ENCODE peak calls at places on chromosomes 2 and 18, in nine cellular contexts. S is heart left ventricle; R is left colon; Y is hypothalamus; V is cardiac fibroblast; G is naive B cell; I is NCI-H774; N is activated CD4-positive, alpha-beta T cell treated with anti-CD3 and anti-CD28 coated beads, Interleukin-2, amount 50 U/mL, for 1 hour; C is NB4. B is an unnamed sample.

GRCh38 chr18:61948196-61948800 is 55.5 kb upstream of the RNF152 start:
- DNase-seq in S (no peak), R (no peak), I (no peak), V (peak; percentile 42), G (no peak), C (no peak), N (no peak), Y (no peak), B (no peak)

GRCh38 chr2:32289165-32290054 is 11.7 kb downstream of the YIPF4 start:
- DNase-seq in G (no peak), I (no peak), S (no peak), V (peak; percentile 88), Y (no peak), N (no peak), R (no peak), C (peak; percentile 77), B (no peak)

GRCh38 chr2:29281585-29281984 is 166.4 kb downstream of the CLIP4 start:
- DNase-seq in S (peak; percentile 22), R (no peak), G (no peak), V (peak; percentile 56), N (no peak), C (no peak), Y (peak; percentile 18), I (no peak), B (no peak)

GRCh38 chr2:24919977-24920812 is at the start of gene ADCY3:
- DNase-seq in Y (no peak), V (no peak), G (peak; percentile 60), S (peak; percentile 56), C (peak; percentile 39), N (peak; percentile 43), R (peak; percentile 59), I (peak; percentile 32), B (no peak)

GRCh38 chr2:179412116-179412515 is 147.5 kb upstream of the SESTD1 start:
- DNase-seq in N (no peak), Y (no peak), I (no peak), V (peak; percentile 37), R (no peak), S (no peak), C (no peak), G (no peak), B (no peak)

GRCh38 chr2:71157124-71157802 is 26.8 kb downstream of the MPHOSPH10 start:
- DNase-seq in S (peak; percentile 49), N (peak; percentile 60), V (peak; percentile 42), G (peak; percentile 52), Y (no peak), I (peak; percentile 17), C (peak; percentile 71), R (peak; percentile 70), B (no peak)

GRCh38 chr2:179580378-179581146 is 280.9 kb downstream of the ZNF385B start:
- DNase-seq in S (peak; percentile 20), I (no peak), N (no peak), G (no peak), V (no peak), R (no peak), Y (no peak), C (no peak), B (no peak)

GRCh38 chr2:236291476-236291875 is 27.3 kb upstream of the ASB18 start:
- DNase-seq in N (no peak), Y (no peak), R (no peak), I (no peak), G (no peak), S (no peak), V (no peak), C (no peak), B (no peak)

GRCh38 chr2:36696533-36696932 is at the start of gene VIT:
- DNase-seq in I (no peak), Y (no peak), S (no peak), V (peak; percentile 41), R (no peak), N (no peak), C (peak; percentile 64), G (no peak), B (no peak)

GRCh38 chr2:128381001-128381938 is 62.6 kb upstream of the HS6ST1 start:
- DNase-seq in G (no peak), Y (no peak), C (no peak), S (no peak), V (peak; percentile 30), I (peak; percentile 17), N (no peak), R (no peak), B (peak; percentile 77)

GRCh38 chr2:199838399-199838798 is 12.6 kb downstream of the FTCDNL1 start:
- DNase-seq in N (no peak), Y (no peak), V (no peak), S (no peak), C (no peak), G (no peak), R (no peak), I (no peak), B (no peak)

GRCh38 chr2:234156326-234156725 is 105.8 kb downstream of the SPP2 start:
- DNase-seq in G (no peak), V (no peak), R (no peak), C (no peak), S (no peak), I (no peak), N (no peak), Y (no peak), B (no peak)

GRCh38 chr2:236731767-236732580 is 162.3 kb downstream of the ACKR3 start:
- DNase-seq in Y (no peak), V (peak; percentile 61), R (peak; percentile 28), S (peak; percentile 83), I (no peak), N (no peak), G (no peak), C (peak; percentile 49), B (peak; percentile 88)

GRCh38 chr2:15674637-15675455 is 83.2 kb downstream of the DDX1 start:
- DNase-seq in G (no peak), I (no peak), S (no peak), N (no peak), Y (no peak), C (peak; percentile 32), R (no peak), V (no peak), B (no peak)

GRCh38 chr2:166081852-166082251 is 46.0 kb downstream of the SCN1A start:
- DNase-seq in Y (no peak), N (no peak), V (no peak), I (no peak), G (no peak), S (no peak), C (no peak), R (no peak), B (no peak)

GRCh38 chr2:231919341-231920035 is 6.7 kb downstream of the NPPC start:
- DNase-seq in V (no peak), C (no peak), G (no peak), R (no peak), N (no peak), S (no peak), I (no peak), Y (no peak), B (no peak)

GRCh38 chr2:54903736-54904554 is 146.3 kb downstream of the RTN4 start:
- DNase-seq in R (peak; percentile 30), N (peak; percentile 5), V (peak; percentile 98), Y (no peak), C (peak; percentile 95), I (no peak), S (no peak), G (no peak), B (no peak)

GRCh38 chr2:172516299-172516698 is 39.6 kb upstream of the PDK1 start:
- DNase-seq in C (peak; percentile 71), G (no peak), V (peak; percentile 83), Y (no peak), I (no peak), R (no peak), S (no peak), N (no peak), B (no peak)

GRCh38 chr2:51995293-51995692 is 963.4 kb upstream of the NRXN1 start:
- DNase-seq in Y (no peak), V (peak; percentile 94), R (no peak), N (no peak), C (no peak), G (no peak), S (no peak), I (no peak), B (no peak)

GRCh38 chr2:45867800-45868199 is 216.3 kb downstream of the PRKCE start:
- DNase-seq in N (no peak), I (no peak), C (no peak), R (no peak), G (no peak), Y (no peak), S (no peak), V (no peak), B (no peak)

GRCh38 chr2:66305714-66306113 is 129.2 kb upstream of the MEIS1 start:
- DNase-seq in N (no peak), V (peak; percentile 27), Y (no peak), S (peak; percentile 73), C (no peak), G (no peak), I (peak; percentile 86), R (peak; percentile 17), B (peak; percentile 86)

GRCh38 chr18:50610349-50610748 is 50.5 kb downstream of the MAPK4 start:
- DNase-seq in I (no peak), N (no peak), V (no peak), G (no peak), S (no peak), Y (no peak), C (peak; percentile 21), R (peak; percentile 14), B (no peak)

GRCh38 chr2:41598161-41598894 is 449.5 kb upstream of the PKDCC start:
- DNase-seq in I (no peak), S (no peak), V (peak; percentile 73), R (no peak), C (no peak), G (no peak), N (no peak), Y (no peak), B (no peak)

GRCh38 chr2:202632682-202633081 is 2.1 kb upstream of the FAM117B start:
- DNase-seq in R (no peak), S (peak; percentile 59), Y (no peak), C (no peak), N (no peak), I (no peak), G (no peak), V (peak; percentile 28), B (no peak)

GRCh38 chr2:20433946-20434553 is 12.8 kb upstream of the RHOB start:
- DNase-seq in S (no peak), R (no peak), V (no peak), G (no peak), C (no peak), Y (no peak), I (no peak), N (no peak), B (peak; percentile 40)

GRCh38 chr2:35978218-35978617 is 377.4 kb upstream of the CRIM1 start:
- DNase-seq in G (no peak), R (no peak), V (no peak), N (no peak), S (no peak), C (no peak), I (no peak), Y (no peak), B (no peak)

GRCh38 chr2:234858134-234858533 is 93.7 kb upstream of the SH3BP4 start:
- DNase-seq in V (no peak), S (no peak), G (no peak), C (no peak), N (no peak), I (no peak), R (no peak), Y (no peak), B (no peak)

GRCh38 chr18:41372266-41372665 is 582.8 kb upstream of the PIK3C3 start:
- DNase-seq in N (no peak), S (no peak), C (no peak), R (no peak), I (peak; percentile 51), V (no peak), Y (no peak), G (no peak), B (no peak)

GRCh38 chr2:69272803-69273471 is 114.1 kb downstream of the GFPT1 start:
- DNase-seq in N (no peak), R (no peak), G (no peak), Y (no peak), C (peak; percentile 77), I (no peak), V (no peak), S (no peak), B (no peak)

GRCh38 chr2:239273280-239274234 is 127.3 kb downstream of the HDAC4 start:
- DNase-seq in I (no peak), C (peak; percentile 90), N (no peak), V (no peak), S (no peak), G (no peak), R (peak; percentile 18), Y (no peak), B (peak; percentile 77)

GRCh38 chr2:75833386-75833785 is 122.7 kb upstream of the GCFC2 start:
- DNase-seq in I (no peak), N (no peak), C (no peak), S (no peak), R (no peak), Y (no peak), G (no peak), V (no peak), B (no peak)